ENCODE peak calls at places on chromosome X, in five cellular contexts. N is fibroblast of mammary gland, E is NCI-H510A, A is A549, S is NCI-H460. K is an unnamed sample.

GRCh38 chrX:1483843-1484637 is 31.3 kb upstream of the ASMTL start:
- DNase-seq in N (no peak), E (no peak), A (no peak), S (no peak), K (no peak)

GRCh38 chrX:12946838-12947544 is 27.9 kb upstream of the TMSB4X start:
- DNase-seq in N (peak), E (peak), A (peak), S (peak), K (peak)

GRCh38 chrX:70262952-70263567 is 3.1 kb upstream of the P2RY4 start:
- DNase-seq in N (peak), E (peak), A (peak), S (peak), K (peak)

GRCh38 chrX:13906103-13906502 is 89.2 kb upstream of the GPM6B start:
- DNase-seq in N (no peak), E (no peak), A (no peak), S (no peak), K (no peak)

GRCh38 chrX:9687899-9688298 is 77.7 kb downstream of the GPR143 start:
- DNase-seq in N (no peak), E (no peak), A (no peak), S (no peak), K (no peak)

GRCh38 chrX:24464836-24465523 is at the start of gene PDK3:
- DNase-seq in N (peak), E (peak), A (peak), S (peak), K (peak)

GRCh38 chrX:26254436-26254835 is 38.5 kb downstream of the MAGEB5 start:
- DNase-seq in N (no peak), E (no peak), A (no peak), S (no peak), K (no peak)

GRCh38 chrX:16516473-16516872 is 133.5 kb upstream of the S100G start:
- DNase-seq in N (peak), E (no peak), A (no peak), S (no peak), K (no peak)

GRCh38 chrX:133321441-133321840 is 93.8 kb downstream of the GPC4 start:
- DNase-seq in N (no peak), E (no peak), A (no peak), S (no peak), K (no peak)

GRCh38 chrX:42746606-42747005 is 31.4 kb downstream of the PPP1R2C start:
- DNase-seq in N (peak), E (no peak), A (no peak), S (no peak), K (no peak)

GRCh38 chrX:105483011-105483410 is 262.5 kb upstream of the TEX13A start:
- DNase-seq in N (peak), E (no peak), A (no peak), S (no peak), K (no peak)

GRCh38 chrX:133265331-133265730 is 47.2 kb upstream of the TFDP3 start:
- DNase-seq in N (no peak), E (no peak), A (no peak), S (no peak), K (no peak)

GRCh38 chrX:101478366-101478765 is 6.9 kb upstream of the ARMCX4 start:
- DNase-seq in N (no peak), E (no peak), A (no peak), S (no peak), K (no peak)

GRCh38 chrX:51860679-51861078 is 32.7 kb upstream of the MAGED1 start:
- DNase-seq in N (peak), E (no peak), A (no peak), S (no peak), K (no peak)

GRCh38 chrX:150941580-150941979 is 41.6 kb upstream of the HMGB3 start:
- DNase-seq in N (no peak), E (no peak), A (no peak), S (no peak), K (no peak)

GRCh38 chrX:119343856-119344255 is 55.3 kb upstream of the SLC25A43 start:
- DNase-seq in N (no peak), E (no peak), A (no peak), S (no peak), K (no peak)

GRCh38 chrX:69321006-69321655 is 155.9 kb upstream of the PJA1 start:
- DNase-seq in N (no peak), E (no peak), A (no peak), S (no peak), K (no peak)

GRCh38 chrX:13015536-13016236 is 28.7 kb downstream of the FAM9C start:
- DNase-seq in N (no peak), E (no peak), A (no peak), S (no peak), K (no peak)

GRCh38 chrX:10156199-10157031 is at the start of gene CLCN4:
- DNase-seq in N (peak), E (peak), A (peak), S (peak), K (no peak)

GRCh38 chrX:38156838-38157237 is 63.8 kb downstream of the SRPX start:
- DNase-seq in N (no peak), E (no peak), A (no peak), S (no peak), K (no peak)

GRCh38 chrX:25072247-25072646 is 56.5 kb upstream of the ARX start:
- DNase-seq in N (no peak), E (no peak), A (no peak), S (no peak), K (no peak)

GRCh38 chrX:38055170-38055847 is 49.0 kb downstream of the SYTL5 start:
- DNase-seq in N (peak), E (no peak), A (no peak), S (no peak), K (no peak)

GRCh38 chrX:30627818-30628652 is 25.2 kb upstream of the GK start:
- DNase-seq in N (peak), E (no peak), A (no peak), S (no peak), K (no peak)

GRCh38 chrX:102899940-102900916 is 36.8 kb upstream of the RAB40AL start:
- DNase-seq in N (peak), E (no peak), A (peak), S (peak), K (peak)

GRCh38 chrX:24619647-24620046 is 27.5 kb downstream of the PCYT1B start:
- DNase-seq in N (peak), E (no peak), A (no peak), S (no peak), K (peak)

GRCh38 chrX:70553516-70553915 is 108.9 kb downstream of the DLG3 start:
- DNase-seq in N (no peak), E (no peak), A (no peak), S (no peak), K (no peak)

K was measured in NCI-H2107.